ENCODE peak calls at places on chromosomes 11 and 22, in seven cellular contexts. One of them, this sample, is unnamed.
A peak's percentile ranks its signal among the peaks of the same experiment; 100 is the strongest.

GRCh38 chr11:65424200-65425104 is 1.9 kb downstream of the NEAT1 start:
- DNase-seq in body of pancreas: peak; percentile 65
- DNase-seq in adrenal gland: peak; percentile 73
- DNase-seq in tibial nerve: no peak
- DNase-seq in heart right ventricle: peak; percentile 54
- DNase-seq in GM23338: peak; percentile 18
- DNase-seq in cardiac muscle cell: peak; percentile 81
- DNase-seq in this sample: peak; percentile 41

GRCh38 chr11:70743941-70744351 is 345.6 kb downstream of the CTTN start:
- DNase-seq in GM23338: no peak
- DNase-seq in adrenal gland: no peak
- DNase-seq in body of pancreas: no peak
- DNase-seq in tibial nerve: no peak
- DNase-seq in cardiac muscle cell: no peak
- DNase-seq in heart right ventricle: no peak
- DNase-seq in this sample: no peak

GRCh38 chr11:44625759-44626523 is 60.5 kb downstream of the CD82 start:
- DNase-seq in heart right ventricle: no peak
- DNase-seq in cardiac muscle cell: no peak
- DNase-seq in body of pancreas: no peak
- DNase-seq in GM23338: no peak
- DNase-seq in adrenal gland: no peak
- DNase-seq in tibial nerve: no peak
- DNase-seq in this sample: peak; percentile 34

GRCh38 chr11:19498986-19499669 is 213.5 kb upstream of the NAV2 start:
- DNase-seq in body of pancreas: no peak
- DNase-seq in cardiac muscle cell: peak; percentile 26
- DNase-seq in heart right ventricle: no peak
- DNase-seq in adrenal gland: no peak
- DNase-seq in tibial nerve: no peak
- DNase-seq in GM23338: no peak
- DNase-seq in this sample: no peak

GRCh38 chr11:128039140-128040021 is 548.0 kb downstream of the ETS1 start:
- DNase-seq in heart right ventricle: peak; percentile 4
- DNase-seq in body of pancreas: no peak
- DNase-seq in GM23338: no peak
- DNase-seq in adrenal gland: no peak
- DNase-seq in tibial nerve: no peak
- DNase-seq in cardiac muscle cell: peak; percentile 90
- DNase-seq in this sample: no peak

GRCh38 chr11:93510196-93510898 is 32.8 kb downstream of the SMCO4 start:
- DNase-seq in heart right ventricle: no peak
- DNase-seq in cardiac muscle cell: no peak
- DNase-seq in adrenal gland: peak; percentile 68
- DNase-seq in GM23338: no peak
- DNase-seq in tibial nerve: no peak
- DNase-seq in body of pancreas: no peak
- DNase-seq in this sample: no peak

GRCh38 chr22:48427731-48428211 is 1399.9 kb downstream of the BRD1 start:
- DNase-seq in body of pancreas: no peak
- DNase-seq in heart right ventricle: no peak
- DNase-seq in tibial nerve: no peak
- DNase-seq in adrenal gland: no peak
- DNase-seq in cardiac muscle cell: no peak
- DNase-seq in GM23338: no peak
- DNase-seq in this sample: peak; percentile 52

GRCh38 chr11:96215094-96215782 is 127.8 kb downstream of the MAML2 start:
- DNase-seq in heart right ventricle: no peak
- DNase-seq in tibial nerve: no peak
- DNase-seq in body of pancreas: no peak
- DNase-seq in cardiac muscle cell: peak; percentile 54
- DNase-seq in adrenal gland: no peak
- DNase-seq in GM23338: no peak
- DNase-seq in this sample: no peak

GRCh38 chr11:66542362-66542761 is 3.5 kb downstream of the ZDHHC24 start:
- DNase-seq in cardiac muscle cell: peak; percentile 17
- DNase-seq in tibial nerve: no peak
- DNase-seq in GM23338: no peak
- DNase-seq in body of pancreas: no peak
- DNase-seq in heart right ventricle: no peak
- DNase-seq in adrenal gland: no peak
- DNase-seq in this sample: no peak

GRCh38 chr11:119295178-119295577 is 21.8 kb downstream of the MCAM start:
- DNase-seq in cardiac muscle cell: peak; percentile 35
- DNase-seq in GM23338: no peak
- DNase-seq in adrenal gland: no peak
- DNase-seq in body of pancreas: no peak
- DNase-seq in heart right ventricle: no peak
- DNase-seq in tibial nerve: no peak
- DNase-seq in this sample: no peak

GRCh38 chr22:49964136-49964492 is 3.5 kb downstream of the PIM3 start:
- DNase-seq in tibial nerve: peak; percentile 12
- DNase-seq in GM23338: no peak
- DNase-seq in body of pancreas: no peak
- DNase-seq in heart right ventricle: no peak
- DNase-seq in adrenal gland: no peak
- DNase-seq in cardiac muscle cell: no peak
- DNase-seq in this sample: peak; percentile 43

GRCh38 chr11:108851781-108852180 is 186.9 kb downstream of the DDX10 start:
- DNase-seq in cardiac muscle cell: no peak
- DNase-seq in body of pancreas: no peak
- DNase-seq in GM23338: no peak
- DNase-seq in heart right ventricle: no peak
- DNase-seq in tibial nerve: no peak
- DNase-seq in adrenal gland: no peak
- DNase-seq in this sample: no peak

GRCh38 chr11:83921447-83922192 is 635.5 kb upstream of the CCDC90B start:
- DNase-seq in adrenal gland: no peak
- DNase-seq in tibial nerve: no peak
- DNase-seq in heart right ventricle: no peak
- DNase-seq in GM23338: peak; percentile 21
- DNase-seq in cardiac muscle cell: no peak
- DNase-seq in body of pancreas: no peak
- DNase-seq in this sample: no peak

GRCh38 chr11:96390403-96390830 is 604 bp downstream of the JRKL start:
- DNase-seq in body of pancreas: no peak
- DNase-seq in heart right ventricle: no peak
- DNase-seq in cardiac muscle cell: peak; percentile 77
- DNase-seq in GM23338: no peak
- DNase-seq in adrenal gland: peak; percentile 14
- DNase-seq in tibial nerve: no peak
- DNase-seq in this sample: no peak

GRCh38 chr11:57422669-57423068 is 4.3 kb downstream of the SLC43A3 start:
- DNase-seq in heart right ventricle: no peak
- DNase-seq in GM23338: no peak
- DNase-seq in body of pancreas: no peak
- DNase-seq in tibial nerve: no peak
- DNase-seq in cardiac muscle cell: no peak
- DNase-seq in adrenal gland: no peak
- DNase-seq in this sample: no peak
- H3K4me3 ChIP-seq in heart right ventricle: no peak overlapping the region
- H3K4me3 ChIP-seq in GM23338: no peak overlapping the region
- H3K4me3 ChIP-seq in body of pancreas: no peak overlapping the region
- H3K4me3 ChIP-seq in tibial nerve: no peak overlapping the region
- H3K4me3 ChIP-seq in cardiac muscle cell: no peak overlapping the region
- H3K4me3 ChIP-seq in adrenal gland: no peak overlapping the region
- H3K4me3 ChIP-seq in this sample: no peak overlapping the region

GRCh38 chr22:45009881-45010531 is at the start of gene PHF21B:
- DNase-seq in heart right ventricle: peak; percentile 57
- DNase-seq in adrenal gland: peak; percentile 54
- DNase-seq in tibial nerve: no peak
- DNase-seq in GM23338: peak; percentile 94
- DNase-seq in body of pancreas: peak; percentile 50
- DNase-seq in cardiac muscle cell: peak; percentile 62
- DNase-seq in this sample: peak; percentile 99

GRCh38 chr22:45007946-45008852 is 1.6 kb downstream of the PHF21B start:
- DNase-seq in tibial nerve: no peak
- DNase-seq in cardiac muscle cell: peak; percentile 12
- DNase-seq in heart right ventricle: peak; percentile 8
- DNase-seq in GM23338: peak; percentile 82
- DNase-seq in body of pancreas: no peak
- DNase-seq in adrenal gland: peak; percentile 33
- DNase-seq in this sample: peak; percentile 86

GRCh38 chr22:45013138-45013537 is 3.3 kb upstream of the PHF21B start:
- DNase-seq in GM23338: no peak
- DNase-seq in adrenal gland: no peak
- DNase-seq in heart right ventricle: no peak
- DNase-seq in cardiac muscle cell: no peak
- DNase-seq in tibial nerve: no peak
- DNase-seq in body of pancreas: no peak
- DNase-seq in this sample: no peak

GRCh38 chr22:45008853-45009751 is 703 bp downstream of the PHF21B start:
- DNase-seq in cardiac muscle cell: peak; percentile 21
- DNase-seq in heart right ventricle: no peak
- DNase-seq in GM23338: peak; percentile 39
- DNase-seq in adrenal gland: no peak
- DNase-seq in tibial nerve: no peak
- DNase-seq in body of pancreas: no peak
- DNase-seq in this sample: peak; percentile 82

DNA sequence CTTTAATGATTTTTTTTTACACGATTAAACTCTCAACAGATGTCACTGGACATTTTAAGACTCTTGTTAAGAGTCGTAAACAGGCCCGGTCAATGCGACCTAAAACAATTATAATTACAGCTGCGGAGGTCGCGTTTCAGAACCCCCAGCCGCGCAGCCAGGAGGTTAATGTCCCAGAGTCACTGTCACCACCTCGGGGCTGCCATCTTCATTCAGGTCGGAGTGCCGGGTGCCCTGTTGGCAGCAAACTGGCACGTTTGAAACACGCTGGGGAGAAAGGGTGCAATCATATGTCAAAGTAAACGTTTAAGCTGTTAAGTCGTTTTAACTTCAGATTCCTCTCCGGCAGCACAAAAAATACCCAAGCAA is 711 bp upstream of the PHF21B start:
- DNase-seq in cardiac muscle cell: no peak
- DNase-seq in adrenal gland: no peak
- DNase-seq in body of pancreas: no peak
- DNase-seq in GM23338: no peak
- DNase-seq in tibial nerve: no peak
- DNase-seq in heart right ventricle: no peak
- DNase-seq in this sample: peak; percentile 43
- H3K27me3 ChIP-seq in cardiac muscle cell: no peaks in the 10 kb centered on the region
- H3K27me3 ChIP-seq in adrenal gland: peaks cover 7% of the 10 kb centered on the region
- H3K27me3 ChIP-seq in body of pancreas: peaks cover 11% of the 10 kb centered on the region
- H3K27me3 ChIP-seq in GM23338: no peaks in the 10 kb centered on the region
- H3K27me3 ChIP-seq in tibial nerve: peaks cover 52% of the 10 kb centered on the region
- H3K27me3 ChIP-seq in heart right ventricle: peaks cover 73% of the 10 kb centered on the region
- H3K27me3 ChIP-seq in this sample: no peaks in the 10 kb centered on the region

DNA sequence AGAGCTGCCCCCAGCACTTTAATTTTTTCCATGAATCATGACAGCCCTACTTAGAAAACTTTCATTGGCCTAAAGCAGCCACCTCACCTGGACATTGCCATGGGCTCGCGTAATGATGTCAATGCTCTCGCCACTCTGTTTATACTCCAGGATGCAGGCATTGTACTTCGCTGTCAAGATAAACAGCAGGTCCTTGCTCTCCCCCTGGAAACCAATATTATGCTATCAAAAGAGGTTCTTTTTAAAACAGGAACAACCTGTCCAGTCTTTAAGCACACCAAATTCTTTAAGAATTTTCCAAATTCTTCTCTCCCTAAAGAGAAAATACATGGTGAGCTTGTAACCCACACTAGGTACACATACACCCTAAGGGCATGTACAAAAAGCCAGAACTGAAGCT is 3.0 kb downstream of the DDB1 start:
- DNase-seq in GM23338: no peak
- DNase-seq in adrenal gland: no peak
- DNase-seq in cardiac muscle cell: no peak
- DNase-seq in tibial nerve: no peak
- DNase-seq in body of pancreas: no peak
- DNase-seq in heart right ventricle: no peak
- DNase-seq in this sample: no peak
- H3K36me3 ChIP-seq in GM23338: peaks cover 47% of the 10 kb centered on the region
- H3K36me3 ChIP-seq in adrenal gland: peaks cover 44% of the 10 kb centered on the region
- H3K36me3 ChIP-seq in cardiac muscle cell: peaks cover 35% of the 10 kb centered on the region
- H3K36me3 ChIP-seq in tibial nerve: peaks cover 51% of the 10 kb centered on the region
- H3K36me3 ChIP-seq in body of pancreas: peaks cover 4% of the 10 kb centered on the region
- H3K36me3 ChIP-seq in heart right ventricle: no peaks in the 10 kb centered on the region
- H3K36me3 ChIP-seq in this sample: peaks cover 24% of the 10 kb centered on the region

DNA sequence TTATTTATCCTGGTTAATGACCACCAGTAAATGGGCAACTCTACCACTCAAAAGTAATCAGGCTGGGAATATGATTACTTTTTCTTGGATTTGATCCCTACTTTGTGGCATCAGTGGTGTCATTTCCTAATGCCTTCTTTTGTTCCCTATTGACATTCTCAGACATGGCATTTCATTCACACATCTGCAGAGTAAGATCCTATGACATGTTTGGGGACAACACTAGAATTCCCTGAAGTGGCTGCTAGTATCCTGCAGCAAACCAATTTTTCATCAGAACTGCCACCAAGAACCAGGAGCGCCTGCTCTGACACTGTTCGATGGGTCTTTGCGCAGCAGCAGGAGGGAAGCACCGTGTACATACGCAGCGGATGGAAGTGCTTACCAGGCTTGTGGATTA is 97.6 kb downstream of the LARGE2 start:
- DNase-seq in body of pancreas: no peak
- DNase-seq in cardiac muscle cell: no peak
- DNase-seq in heart right ventricle: no peak
- DNase-seq in tibial nerve: no peak
- DNase-seq in adrenal gland: no peak
- DNase-seq in GM23338: no peak
- DNase-seq in this sample: no peak
- H3K4me3 ChIP-seq in body of pancreas: no peak overlapping the region
- H3K4me3 ChIP-seq in cardiac muscle cell: no peak overlapping the region
- H3K4me3 ChIP-seq in heart right ventricle: no peak overlapping the region
- H3K4me3 ChIP-seq in tibial nerve: no peak overlapping the region
- H3K4me3 ChIP-seq in adrenal gland: no peak overlapping the region
- H3K4me3 ChIP-seq in GM23338: no peak overlapping the region
- H3K4me3 ChIP-seq in this sample: no peak overlapping the region

DNA sequence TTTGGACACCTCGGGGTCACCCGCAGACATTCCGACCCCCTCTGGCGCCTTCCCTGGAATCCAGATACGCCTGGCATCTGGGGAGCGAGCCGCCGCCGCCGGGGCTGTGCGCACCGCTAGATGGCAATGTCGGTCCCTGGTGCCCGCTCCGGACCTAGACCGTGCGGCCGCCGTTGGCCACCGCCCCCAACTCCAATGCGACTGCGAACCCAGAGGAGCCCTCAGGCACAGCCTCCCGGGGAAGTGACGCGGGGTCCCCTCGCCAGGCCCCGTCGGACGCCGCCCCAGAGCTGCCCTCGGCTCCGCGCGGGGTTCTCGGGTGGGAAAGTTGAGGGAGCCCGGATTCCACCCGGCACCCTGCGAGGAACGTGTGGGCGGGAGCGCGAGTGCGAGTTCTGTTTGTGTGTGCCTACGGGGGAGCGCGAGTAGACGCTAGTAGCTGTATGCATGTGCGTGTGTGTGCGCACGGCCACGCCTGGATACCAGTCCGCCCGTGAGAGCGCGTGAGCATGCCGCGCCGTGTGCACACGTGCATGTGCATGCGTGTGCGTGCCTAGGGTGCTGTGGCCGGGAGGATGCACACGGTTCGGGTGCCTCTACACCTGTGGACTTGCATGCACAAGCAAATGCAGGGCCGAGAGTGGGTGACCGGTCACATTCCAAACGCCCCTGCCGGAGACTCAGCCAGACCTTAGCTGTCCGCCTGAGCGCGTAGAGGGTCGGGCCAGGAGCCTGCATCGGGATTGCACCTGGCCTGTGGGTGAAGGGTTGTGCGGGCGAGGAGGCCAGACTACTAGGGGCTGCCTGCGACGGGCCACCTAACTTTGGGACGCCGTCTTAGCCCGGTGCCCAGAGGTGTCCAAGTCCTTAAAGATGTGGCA is 1.9 kb downstream of the CHRM4 start:
- DNase-seq in tibial nerve: no peak
- DNase-seq in body of pancreas: peak; percentile 80
- DNase-seq in cardiac muscle cell: peak; percentile 72
- DNase-seq in adrenal gland: peak; percentile 80
- DNase-seq in GM23338: peak; percentile 93
- DNase-seq in heart right ventricle: peak; percentile 56
- DNase-seq in this sample: peak; percentile 97
- H3K27me3 ChIP-seq in tibial nerve: peaks cover 69% of the 10 kb centered on the region
- H3K27me3 ChIP-seq in body of pancreas: peaks cover 22% of the 10 kb centered on the region
- H3K27me3 ChIP-seq in cardiac muscle cell: peaks cover 20% of the 10 kb centered on the region
- H3K27me3 ChIP-seq in adrenal gland: peaks cover 19% of the 10 kb centered on the region
- H3K27me3 ChIP-seq in GM23338: peaks cover 63% of the 10 kb centered on the region
- H3K27me3 ChIP-seq in heart right ventricle: peaks cover 72% of the 10 kb centered on the region
- H3K27me3 ChIP-seq in this sample: peaks cover 49% of the 10 kb centered on the region